ENCODE peak calls at places on chromosomes 4 and X, in nine cellular contexts. I is stimulated activated CD4-positive, alpha-beta T cell treated with anti-CD3 and anti-CD28 coated beads, Interleukin-1b, Interleukin-23, amount 100 ng/mL, for 4 hours; W is AG08396; X is stimulated activated CD8-positive, alpha-beta memory T cell treated with anti-CD3 and anti-CD28 coated beads, Interleukin-2, amount 100 ng/mL, for 48 hours; H is uterus; R is H4; O is Daoy; L is RPMI8226; U is NCI-H510A. S is an unnamed sample.

GRCh38 chr4:7424553-7425111 is 10.1 kb downstream of the PSAPL1 start:
- DNase-seq in I (no peak), W (no peak), X (no peak), H (no peak), R (no peak), O (no peak), L (no peak), U (no peak), S (no peak)

GRCh38 chrX:41475166-41475565 is 28.0 kb downstream of the NYX start:
- DNase-seq in I (no peak), W (no peak), X (no peak), H (no peak), R (no peak), O (no peak), L (no peak), U (no peak), S (no peak)

GRCh38 chrX:46796574-46797191 is 37.8 kb upstream of the SLC9A7 start:
- DNase-seq in I (peak; percentile 67), W (peak; percentile 57), X (peak; percentile 54), H (peak; percentile 55), R (peak; percentile 58), O (peak; percentile 58), L (peak; percentile 59), U (no peak), S (peak; percentile 77)

GRCh38 chr4:67765928-67766327 is 11.7 kb upstream of the GNRHR start:
- DNase-seq in I (no peak), W (no peak), X (no peak), H (no peak), R (no peak), O (no peak), L (no peak), U (no peak), S (no peak)

GRCh38 chr4:62260256-62260655 is 1060.1 kb downstream of the ADGRL3 start:
- DNase-seq in I (no peak), W (no peak), X (no peak), H (no peak), R (peak; percentile 3), O (no peak), L (no peak), U (no peak), S (peak; percentile 6)

GRCh38 chr4:90982787-90983186 is 855.6 kb downstream of the CCSER1 start:
- DNase-seq in I (no peak), W (no peak), X (no peak), H (no peak), R (no peak), O (no peak), L (no peak), U (no peak), S (no peak)

GRCh38 chrX:119648421-119648775 is 42.2 kb upstream of the NKRF start:
- DNase-seq in I (no peak), W (no peak), X (no peak), H (no peak), R (no peak), O (no peak), L (no peak), U (no peak), S (no peak)

GRCh38 chr4:163233321-163233720 is 66.6 kb upstream of the NAF1 start:
- DNase-seq in I (no peak), W (no peak), X (no peak), H (no peak), R (no peak), O (no peak), L (no peak), U (no peak), S (no peak)

GRCh38 chr4:98662619-98663225 is 4.3 kb upstream of the TSPAN5 start:
- DNase-seq in I (peak; percentile 26), W (no peak), X (peak; percentile 13), H (no peak), R (no peak), O (no peak), L (peak; percentile 49), U (peak; percentile 5), S (no peak)

GRCh38 chrX:84956304-84956703 is 47.4 kb upstream of the APOOL start:
- DNase-seq in I (no peak), W (no peak), X (no peak), H (no peak), R (no peak), O (no peak), L (no peak), U (no peak), S (no peak)

GRCh38 chr4:124157781-124158180 is 554.8 kb downstream of the ANKRD50 start:
- DNase-seq in I (no peak), W (no peak), X (no peak), H (no peak), R (no peak), O (no peak), L (no peak), U (no peak), S (no peak)

GRCh38 chr4:141999446-142000143 is 363.2 kb downstream of the IL15 start:
- DNase-seq in I (no peak), W (no peak), X (no peak), H (no peak), R (no peak), O (no peak), L (no peak), U (no peak), S (no peak)

GRCh38 chr4:76198411-76199237 is 15.0 kb downstream of the SCARB2 start:
- DNase-seq in I (no peak), W (peak; percentile 49), X (no peak), H (peak; percentile 94), R (peak; percentile 62), O (peak; percentile 18), L (peak; percentile 85), U (peak; percentile 85), S (peak; percentile 26)

GRCh38 chrX:18565727-18566126 is 106.2 kb downstream of the RS1 start:
- DNase-seq in I (no peak), W (no peak), X (no peak), H (no peak), R (no peak), O (no peak), L (no peak), U (no peak), S (no peak)

GRCh38 chrX:67094061-67094460 is 449.8 kb upstream of the AR start:
- DNase-seq in I (no peak), W (no peak), X (no peak), H (no peak), R (no peak), O (no peak), L (no peak), U (no peak), S (no peak)

S was measured in A172.